ENCODE peak calls at places on chromosomes 7 and 10, in four cellular contexts. K is testis, X is uterus, R is ovary. Q is an unnamed sample.
A peak's percentile ranks its signal among the peaks of the same experiment; 100 is the strongest.

GRCh38 chr10:88062798-88063472 is 199.5 kb downstream of the PTEN start:
- DNase-seq in K (no peak), R (peak; percentile 15), X (no peak), Q (no peak)

GRCh38 chr10:45238896-45239295 is 76.5 kb downstream of the OR13A1 start:
- DNase-seq in K (no peak), X (no peak), R (no peak), Q (no peak)

GRCh38 chr10:97320480-97321031 is 1.5 kb downstream of the FRAT1 start:
- DNase-seq in X (no peak), K (peak; percentile 47), R (no peak), Q (no peak)

GRCh38 chr10:14598809-14599764 is 175.6 kb downstream of the FAM107B start:
- DNase-seq in K (no peak), R (no peak), X (no peak), Q (no peak)

GRCh38 chr10:360653-361052 is 225.4 kb downstream of the ZMYND11 start:
- DNase-seq in K (no peak), R (no peak), X (no peak), Q (no peak)

GRCh38 chr7:139583826-139584553 is 60.5 kb downstream of the CLEC2L start:
- DNase-seq in K (peak; percentile 5), X (peak; percentile 9), R (no peak), Q (no peak)

GRCh38 chr10:14530465-14530864 is 199.7 kb upstream of the FRMD4A start:
- DNase-seq in R (no peak), X (no peak), K (no peak), Q (no peak)

GRCh38 chr7:82294865-82295264 is 148.7 kb downstream of the CACNA2D1 start:
- DNase-seq in R (no peak), K (no peak), X (no peak), Q (no peak)

GRCh38 chr10:55500931-55501559 is 700.0 kb upstream of the PCDH15 start:
- DNase-seq in X (no peak), K (peak; percentile 65), R (no peak), Q (no peak)

GRCh38 chr7:137373507-137373906 is 30.0 kb upstream of the PTN start:
- DNase-seq in X (no peak), R (no peak), K (no peak), Q (no peak)

GRCh38 chr7:148535227-148535626 is 55.3 kb upstream of the C7orf33 start:
- DNase-seq in R (no peak), X (no peak), K (peak; percentile 25), Q (no peak)

GRCh38 chr7:95772298-95772770 is at the start of gene DYNC1I1:
- DNase-seq in X (peak; percentile 63), K (peak; percentile 72), R (peak; percentile 76), Q (peak; percentile 46)

GRCh38 chr7:35723011-35723410 is 28.1 kb upstream of the HERPUD2 start:
- DNase-seq in K (no peak), R (no peak), X (no peak), Q (no peak)

GRCh38 chr7:96026606-96027005 is 254.3 kb downstream of the DYNC1I1 start:
- DNase-seq in K (no peak), R (no peak), X (no peak), Q (no peak)

GRCh38 chr7:7416031-7416968 is 119.4 kb downstream of the COL28A1 start:
- DNase-seq in X (no peak), R (no peak), K (no peak), Q (peak; percentile 15)

GRCh38 chr10:44873156-44873555 is 38.0 kb upstream of the TMEM72 start:
- DNase-seq in R (no peak), K (peak; percentile 60), X (no peak), Q (no peak)

GRCh38 chr10:7541137-7542087 is 125.4 kb downstream of the ITIH5 start:
- DNase-seq in K (peak; percentile 37), X (peak; percentile 79), R (peak; percentile 71), Q (no peak)

GRCh38 chr10:4569132-4569531 is 256.9 kb upstream of the AKR1E2 start:
- DNase-seq in R (no peak), X (no peak), K (no peak), Q (no peak)

GRCh38 chr10:51010977-51011376 is 63.3 kb upstream of the PRKG1 start:
- DNase-seq in R (no peak), K (peak; percentile 19), X (no peak), Q (no peak)

GRCh38 chr7:36368496-36368895 is 21.2 kb upstream of the ANLN start:
- DNase-seq in R (no peak), K (no peak), X (no peak), Q (no peak)

GRCh38 chr7:115499966-115500365 is 530.6 kb downstream of the TFEC start:
- DNase-seq in K (no peak), R (no peak), X (no peak), Q (no peak)

GRCh38 chr10:24848169-24848688 is 104.2 kb downstream of the PRTFDC1 start:
- DNase-seq in K (no peak), X (no peak), R (no peak), Q (no peak)

GRCh38 chr7:102841290-102841689 is 71.5 kb upstream of the LRRC17 start:
- DNase-seq in X (no peak), K (no peak), R (peak; percentile 18), Q (no peak)

GRCh38 chr10:27503498-27504006 is 552 bp upstream of the RAB18 start:
- DNase-seq in R (no peak), X (no peak), K (no peak), Q (no peak)

GRCh38 chr7:88347098-88347497 is 40.4 kb upstream of the STEAP4 start:
- DNase-seq in K (no peak), R (no peak), X (no peak), Q (no peak)

GRCh38 chr10:35613597-35614226 is 8.6 kb downstream of the GJD4 start:
- DNase-seq in R (no peak), K (no peak), X (no peak), Q (no peak)

GRCh38 chr10:103040424-103040823 is 122.3 kb downstream of the CNNM2 start:
- DNase-seq in X (no peak), R (no peak), K (no peak), Q (no peak)

GRCh38 chr7:133853706-133854276 is 273.3 kb upstream of the LRGUK start:
- DNase-seq in R (no peak), X (no peak), K (peak; percentile 28), Q (peak; percentile 62)

GRCh38 chr10:71520042-71520441 is 123.3 kb downstream of the CDH23 start:
- DNase-seq in K (no peak), X (no peak), R (no peak), Q (no peak)

GRCh38 chr10:118800920-118801319 is 46.1 kb upstream of the CACUL1 start:
- DNase-seq in X (peak; percentile 28), K (peak; percentile 60), R (no peak), Q (peak; percentile 24)

GRCh38 chr7:130982160-130982638 is 248.2 kb upstream of the KLF14 start:
- DNase-seq in K (no peak), X (no peak), R (no peak), Q (no peak)

GRCh38 chr7:139180700-139181311 is 50.2 kb upstream of the UBN2 start:
- DNase-seq in X (no peak), R (no peak), K (no peak), Q (no peak)

GRCh38 chr7:5625938-5626337 is 155.5 kb downstream of the RNF216 start:
- DNase-seq in X (no peak), K (no peak), R (no peak), Q (no peak)

GRCh38 chr7:106793015-106793651 is 71.9 kb upstream of the PIK3CG start:
- DNase-seq in K (no peak), X (no peak), R (no peak), Q (no peak)

GRCh38 chr7:151013356-151013727 is 11.0 kb downstream of the ATG9B start:
- DNase-seq in X (no peak), K (no peak), R (no peak), Q (no peak)

GRCh38 chr10:94983555-94983954 is 45.1 kb downstream of the CYP2C9 start:
- DNase-seq in R (no peak), K (no peak), X (no peak), Q (no peak)
- TF ChIP-seq POLR2A in R (no peak), K (no peak), X (no peak), Q (no peak)

DNA sequence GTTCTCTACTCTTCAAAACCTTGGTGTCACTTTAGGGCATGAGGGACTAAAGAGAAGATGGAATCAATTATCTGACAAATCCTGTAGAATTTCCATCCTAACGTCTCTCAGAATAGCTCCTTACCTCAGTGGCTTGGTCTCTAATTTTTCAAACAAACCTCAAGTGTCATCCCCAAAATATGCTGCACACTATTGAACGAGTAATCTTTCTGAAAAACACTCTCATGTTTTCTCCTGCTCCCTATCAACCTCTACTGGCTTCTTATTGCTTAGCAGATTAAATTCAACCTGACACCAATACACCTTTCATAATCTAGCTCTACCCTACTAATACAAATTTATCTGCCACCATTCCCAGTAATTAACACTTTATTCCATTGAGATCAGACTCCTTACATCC is 8.5 kb downstream of the CNOT4 start:
- DNase-seq in K (no peak), X (no peak), R (no peak), Q (no peak)
- TF ChIP-seq POLR2A in K (no peak), X (no peak), R (no peak), Q (no peak)

DNA sequence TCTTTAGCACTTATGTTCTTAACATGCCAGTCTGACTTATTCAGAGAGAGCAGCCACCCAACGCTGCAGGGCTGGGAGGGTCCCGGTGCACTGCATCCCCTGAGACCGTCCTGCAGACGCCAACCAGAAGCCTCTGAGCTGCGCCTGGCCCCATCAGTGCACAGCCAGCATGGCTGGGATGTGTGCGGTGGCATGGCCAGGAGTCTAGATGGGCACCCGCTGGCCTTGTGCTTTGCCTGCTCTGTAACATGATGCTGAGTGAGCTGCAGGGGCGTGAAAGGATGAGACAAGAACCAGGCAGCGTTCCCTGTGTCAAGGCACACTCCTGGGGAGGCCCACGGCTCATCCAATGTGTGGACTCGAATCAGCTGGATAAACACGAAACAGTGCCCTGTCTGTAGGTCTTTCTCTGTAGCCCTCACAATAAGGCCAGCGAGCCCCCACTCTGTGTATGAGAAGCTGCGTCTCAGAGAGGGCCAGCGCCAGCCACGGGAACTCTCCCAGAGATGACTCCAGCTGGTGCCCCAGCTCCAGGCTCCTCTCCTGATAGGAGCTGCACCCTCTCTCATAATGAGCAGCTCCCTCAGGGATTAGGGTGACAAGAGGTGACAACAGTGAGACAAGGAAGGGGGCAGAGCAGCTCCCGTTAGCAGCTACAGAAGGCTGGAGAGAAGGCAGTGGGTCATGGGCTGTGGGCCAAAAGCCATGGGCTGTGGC is 96.8 kb downstream of the TNS3 start:
- DNase-seq in R (no peak), K (no peak), X (no peak), Q (no peak)
- TF ChIP-seq POLR2A in R (no peak), K (no peak), X (no peak), Q (no peak)

GRCh38 chr10:80152820-80153219 is 20.3 kb downstream of the PLAC9 start:
- DNase-seq in X (no peak), K (no peak), R (no peak), Q (no peak)

GRCh38 chr10:80155696-80156215 is 23.2 kb downstream of the PLAC9 start:
- DNase-seq in K (no peak), R (no peak), X (no peak), Q (no peak)

GRCh38 chr10:80154978-80155695 is 22.6 kb downstream of the PLAC9 start:
- DNase-seq in R (no peak), X (peak; percentile 49), K (no peak), Q (peak; percentile 57)

GRCh38 chr10:80154626-80154977 is 22.1 kb downstream of the PLAC9 start:
- DNase-seq in X (no peak), K (no peak), R (no peak), Q (no peak)

DNA sequence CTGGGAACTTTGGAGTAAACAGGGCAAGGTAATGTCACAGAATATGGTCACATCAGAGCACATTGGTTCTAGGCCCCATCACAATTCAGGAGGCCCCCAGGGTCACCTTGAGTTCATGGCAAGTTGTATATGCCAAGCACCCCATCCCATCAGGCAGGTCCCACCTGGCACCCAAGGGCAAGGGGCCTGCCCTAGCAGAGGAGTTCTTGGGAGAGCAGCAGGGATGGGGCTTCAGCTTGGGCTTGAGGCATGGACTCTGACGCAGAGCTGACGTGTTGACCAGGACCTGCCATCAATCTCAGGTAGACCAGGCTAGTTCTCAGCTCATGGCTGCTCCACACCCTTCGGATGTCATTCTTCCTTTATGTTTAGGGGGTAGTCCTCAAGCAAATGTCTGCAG is 20.9 kb downstream of the PLAC9 start:
- DNase-seq in K (no peak), R (no peak), X (no peak), Q (no peak)
- TF ChIP-seq POLR2A in K (no peak), R (no peak), X (no peak), Q (no peak)